ENCODE peak calls at places on chromosomes 11 and 22, in eight cellular contexts. One of them, this sample, is unnamed.

GRCh38 chr11:124934862-124935547 is 842 bp downstream of the HEPACAM start:
- DNase-seq in MCF 10A: peak
- DNase-seq in AG10803: peak
- DNase-seq in GM06990: no peak
- DNase-seq in esophagus squamous epithelium: no peak
- DNase-seq in H9: no peak
- DNase-seq in BE2C: no peak
- DNase-seq in fibroblast of lung: peak
- DNase-seq in this sample: no peak

GRCh38 chr11:124150684-124151083 is 32.5 kb upstream of the OR10D3 start:
- DNase-seq in MCF 10A: no peak
- DNase-seq in AG10803: no peak
- DNase-seq in GM06990: no peak
- DNase-seq in esophagus squamous epithelium: no peak
- DNase-seq in H9: no peak
- DNase-seq in BE2C: no peak
- DNase-seq in fibroblast of lung: no peak
- DNase-seq in this sample: no peak

GRCh38 chr22:25054943-25055511 is 102.5 kb downstream of the KIAA1671 start:
- DNase-seq in MCF 10A: no peak
- DNase-seq in AG10803: no peak
- DNase-seq in GM06990: no peak
- DNase-seq in esophagus squamous epithelium: no peak
- DNase-seq in H9: no peak
- DNase-seq in BE2C: no peak
- DNase-seq in fibroblast of lung: no peak
- DNase-seq in this sample: no peak

GRCh38 chr11:56700242-56700918 is 1.5 kb downstream of the OR9G1 start:
- DNase-seq in MCF 10A: peak
- DNase-seq in AG10803: no peak
- DNase-seq in GM06990: no peak
- DNase-seq in esophagus squamous epithelium: no peak
- DNase-seq in H9: no peak
- DNase-seq in BE2C: no peak
- DNase-seq in fibroblast of lung: no peak
- DNase-seq in this sample: no peak

GRCh38 chr11:77071671-77072605 is 5.2 kb downstream of the CAPN5 start:
- DNase-seq in MCF 10A: no peak
- DNase-seq in AG10803: peak
- DNase-seq in GM06990: no peak
- DNase-seq in esophagus squamous epithelium: no peak
- DNase-seq in H9: peak
- DNase-seq in BE2C: no peak
- DNase-seq in fibroblast of lung: peak
- DNase-seq in this sample: peak

GRCh38 chr11:35066783-35067476 is 72.0 kb upstream of the CD44 start:
- DNase-seq in MCF 10A: no peak
- DNase-seq in AG10803: no peak
- DNase-seq in GM06990: peak
- DNase-seq in esophagus squamous epithelium: no peak
- DNase-seq in H9: no peak
- DNase-seq in BE2C: no peak
- DNase-seq in fibroblast of lung: no peak
- DNase-seq in this sample: no peak

GRCh38 chr11:108891909-108892511 is 227.1 kb downstream of the DDX10 start:
- DNase-seq in MCF 10A: no peak
- DNase-seq in AG10803: no peak
- DNase-seq in GM06990: no peak
- DNase-seq in esophagus squamous epithelium: no peak
- DNase-seq in H9: no peak
- DNase-seq in BE2C: no peak
- DNase-seq in fibroblast of lung: no peak
- DNase-seq in this sample: no peak

GRCh38 chr22:32444068-32444467 is 20.2 kb downstream of the BPIFC start:
- DNase-seq in MCF 10A: peak
- DNase-seq in AG10803: no peak
- DNase-seq in GM06990: no peak
- DNase-seq in esophagus squamous epithelium: no peak
- DNase-seq in H9: peak
- DNase-seq in BE2C: peak
- DNase-seq in fibroblast of lung: no peak
- DNase-seq in this sample: no peak

GRCh38 chr11:12377824-12378593 is 638 bp downstream of the PARVA start:
- DNase-seq in MCF 10A: peak
- DNase-seq in AG10803: peak
- DNase-seq in GM06990: no peak
- DNase-seq in esophagus squamous epithelium: no peak
- DNase-seq in H9: peak
- DNase-seq in BE2C: peak
- DNase-seq in fibroblast of lung: peak
- DNase-seq in this sample: peak

GRCh38 chr11:106012744-106013143 is 9.3 kb downstream of the MSANTD4 start:
- DNase-seq in MCF 10A: peak
- DNase-seq in AG10803: peak
- DNase-seq in GM06990: no peak
- DNase-seq in esophagus squamous epithelium: no peak
- DNase-seq in H9: no peak
- DNase-seq in BE2C: peak
- DNase-seq in fibroblast of lung: peak
- DNase-seq in this sample: no peak

GRCh38 chr11:20373568-20374209 is 10.2 kb downstream of the HTATIP2 start:
- DNase-seq in MCF 10A: no peak
- DNase-seq in AG10803: no peak
- DNase-seq in GM06990: no peak
- DNase-seq in esophagus squamous epithelium: no peak
- DNase-seq in H9: no peak
- DNase-seq in BE2C: no peak
- DNase-seq in fibroblast of lung: no peak
- DNase-seq in this sample: no peak

GRCh38 chr22:23789638-23790037 is 2.9 kb downstream of the SMARCB1 start:
- DNase-seq in MCF 10A: no peak
- DNase-seq in AG10803: no peak
- DNase-seq in GM06990: no peak
- DNase-seq in esophagus squamous epithelium: no peak
- DNase-seq in H9: no peak
- DNase-seq in BE2C: peak
- DNase-seq in fibroblast of lung: no peak
- DNase-seq in this sample: no peak

GRCh38 chr11:102199673-102200072 is 89.4 kb downstream of the YAP1 start:
- DNase-seq in MCF 10A: no peak
- DNase-seq in AG10803: no peak
- DNase-seq in GM06990: no peak
- DNase-seq in esophagus squamous epithelium: no peak
- DNase-seq in H9: no peak
- DNase-seq in BE2C: no peak
- DNase-seq in fibroblast of lung: no peak
- DNase-seq in this sample: no peak

GRCh38 chr22:27686534-27686933 is 115.0 kb downstream of the MN1 start:
- DNase-seq in MCF 10A: peak
- DNase-seq in AG10803: peak
- DNase-seq in GM06990: no peak
- DNase-seq in esophagus squamous epithelium: no peak
- DNase-seq in H9: no peak
- DNase-seq in BE2C: peak
- DNase-seq in fibroblast of lung: peak
- DNase-seq in this sample: no peak

GRCh38 chr11:103433380-103433779 is 324.2 kb downstream of the DYNC2H1 start:
- DNase-seq in MCF 10A: peak
- DNase-seq in AG10803: peak
- DNase-seq in GM06990: no peak
- DNase-seq in esophagus squamous epithelium: no peak
- DNase-seq in H9: no peak
- DNase-seq in BE2C: no peak
- DNase-seq in fibroblast of lung: peak
- DNase-seq in this sample: no peak

GRCh38 chr11:117550466-117550865 is 222.8 kb downstream of the CEP164 start:
- DNase-seq in MCF 10A: no peak
- DNase-seq in AG10803: no peak
- DNase-seq in GM06990: no peak
- DNase-seq in esophagus squamous epithelium: no peak
- DNase-seq in H9: no peak
- DNase-seq in BE2C: no peak
- DNase-seq in fibroblast of lung: no peak
- DNase-seq in this sample: no peak

GRCh38 chr11:62435741-62436485 is 17.1 kb downstream of the SCGB1A1 start:
- DNase-seq in MCF 10A: no peak
- DNase-seq in AG10803: no peak
- DNase-seq in GM06990: no peak
- DNase-seq in esophagus squamous epithelium: no peak
- DNase-seq in H9: no peak
- DNase-seq in BE2C: no peak
- DNase-seq in fibroblast of lung: no peak
- DNase-seq in this sample: no peak

GRCh38 chr11:131943296-131943695 is 572.9 kb downstream of the NTM start:
- DNase-seq in MCF 10A: no peak
- DNase-seq in AG10803: no peak
- DNase-seq in GM06990: no peak
- DNase-seq in esophagus squamous epithelium: no peak
- DNase-seq in H9: no peak
- DNase-seq in BE2C: no peak
- DNase-seq in fibroblast of lung: no peak
- DNase-seq in this sample: no peak

GRCh38 chr11:104163100-104164027 is 583 bp downstream of the PDGFD start:
- DNase-seq in MCF 10A: peak
- DNase-seq in AG10803: peak
- DNase-seq in GM06990: no peak
- DNase-seq in esophagus squamous epithelium: no peak
- DNase-seq in H9: peak
- DNase-seq in BE2C: no peak
- DNase-seq in fibroblast of lung: peak
- DNase-seq in this sample: no peak

GRCh38 chr11:27898166-27898565 is 197.9 kb upstream of the BDNF start:
- DNase-seq in MCF 10A: no peak
- DNase-seq in AG10803: no peak
- DNase-seq in GM06990: no peak
- DNase-seq in esophagus squamous epithelium: no peak
- DNase-seq in H9: no peak
- DNase-seq in BE2C: no peak
- DNase-seq in fibroblast of lung: no peak
- DNase-seq in this sample: no peak
- TF ChIP-seq CTCF in MCF 10A: no peak
- TF ChIP-seq CTCF in AG10803: no peak
- TF ChIP-seq CTCF in GM06990: no peak
- TF ChIP-seq CTCF in esophagus squamous epithelium: no peak
- TF ChIP-seq CTCF in H9: no peak
- TF ChIP-seq CTCF in BE2C: no peak
- TF ChIP-seq CTCF in fibroblast of lung: no peak
- TF ChIP-seq CTCF in this sample: no peak

GRCh38 chr11:93359396-93359795 is 28.9 kb downstream of the DEUP1 start:
- DNase-seq in MCF 10A: no peak
- DNase-seq in AG10803: no peak
- DNase-seq in GM06990: no peak
- DNase-seq in esophagus squamous epithelium: no peak
- DNase-seq in H9: no peak
- DNase-seq in BE2C: no peak
- DNase-seq in fibroblast of lung: no peak
- DNase-seq in this sample: no peak

GRCh38 chr11:93361435-93361834 is 30.9 kb downstream of the DEUP1 start:
- DNase-seq in MCF 10A: no peak
- DNase-seq in AG10803: no peak
- DNase-seq in GM06990: no peak
- DNase-seq in esophagus squamous epithelium: no peak
- DNase-seq in H9: no peak
- DNase-seq in BE2C: no peak
- DNase-seq in fibroblast of lung: no peak
- DNase-seq in this sample: no peak
- TF ChIP-seq CTCF in MCF 10A: no peak
- TF ChIP-seq CTCF in AG10803: no peak
- TF ChIP-seq CTCF in GM06990: no peak
- TF ChIP-seq CTCF in esophagus squamous epithelium: no peak
- TF ChIP-seq CTCF in H9: peak
- TF ChIP-seq CTCF in BE2C: no peak
- TF ChIP-seq CTCF in fibroblast of lung: no peak
- TF ChIP-seq CTCF in this sample: peak

GRCh38 chr11:66719111-66719872 is 9.7 kb downstream of the SPTBN2 start:
- DNase-seq in MCF 10A: no peak
- DNase-seq in AG10803: no peak
- DNase-seq in GM06990: no peak
- DNase-seq in esophagus squamous epithelium: no peak
- DNase-seq in H9: no peak
- DNase-seq in BE2C: no peak
- DNase-seq in fibroblast of lung: no peak
- DNase-seq in this sample: no peak

GRCh38 chr11:66720899-66721470 is 8.0 kb downstream of the SPTBN2 start:
- DNase-seq in MCF 10A: no peak
- DNase-seq in AG10803: no peak
- DNase-seq in GM06990: no peak
- DNase-seq in esophagus squamous epithelium: no peak
- DNase-seq in H9: no peak
- DNase-seq in BE2C: no peak
- DNase-seq in fibroblast of lung: no peak
- DNase-seq in this sample: no peak

GRCh38 chr11:66720223-66720898 is 8.7 kb downstream of the SPTBN2 start:
- DNase-seq in MCF 10A: peak
- DNase-seq in AG10803: peak
- DNase-seq in GM06990: no peak
- DNase-seq in esophagus squamous epithelium: no peak
- DNase-seq in H9: peak
- DNase-seq in BE2C: peak
- DNase-seq in fibroblast of lung: peak
- DNase-seq in this sample: peak

GRCh38 chr11:66717925-66718319 is 11.1 kb downstream of the SPTBN2 start:
- DNase-seq in MCF 10A: no peak
- DNase-seq in AG10803: no peak
- DNase-seq in GM06990: no peak
- DNase-seq in esophagus squamous epithelium: no peak
- DNase-seq in H9: no peak
- DNase-seq in BE2C: no peak
- DNase-seq in fibroblast of lung: no peak
- DNase-seq in this sample: no peak

GRCh38 chr11:66718320-66718971 is 10.6 kb downstream of the SPTBN2 start:
- DNase-seq in MCF 10A: no peak
- DNase-seq in AG10803: no peak
- DNase-seq in GM06990: no peak
- DNase-seq in esophagus squamous epithelium: no peak
- DNase-seq in H9: peak
- DNase-seq in BE2C: no peak
- DNase-seq in fibroblast of lung: no peak
- DNase-seq in this sample: no peak
- TF ChIP-seq CTCF in MCF 10A: no peak
- TF ChIP-seq CTCF in AG10803: no peak
- TF ChIP-seq CTCF in GM06990: no peak
- TF ChIP-seq CTCF in esophagus squamous epithelium: peak
- TF ChIP-seq CTCF in H9: no peak
- TF ChIP-seq CTCF in BE2C: no peak
- TF ChIP-seq CTCF in fibroblast of lung: no peak
- TF ChIP-seq CTCF in this sample: peak

DNA sequence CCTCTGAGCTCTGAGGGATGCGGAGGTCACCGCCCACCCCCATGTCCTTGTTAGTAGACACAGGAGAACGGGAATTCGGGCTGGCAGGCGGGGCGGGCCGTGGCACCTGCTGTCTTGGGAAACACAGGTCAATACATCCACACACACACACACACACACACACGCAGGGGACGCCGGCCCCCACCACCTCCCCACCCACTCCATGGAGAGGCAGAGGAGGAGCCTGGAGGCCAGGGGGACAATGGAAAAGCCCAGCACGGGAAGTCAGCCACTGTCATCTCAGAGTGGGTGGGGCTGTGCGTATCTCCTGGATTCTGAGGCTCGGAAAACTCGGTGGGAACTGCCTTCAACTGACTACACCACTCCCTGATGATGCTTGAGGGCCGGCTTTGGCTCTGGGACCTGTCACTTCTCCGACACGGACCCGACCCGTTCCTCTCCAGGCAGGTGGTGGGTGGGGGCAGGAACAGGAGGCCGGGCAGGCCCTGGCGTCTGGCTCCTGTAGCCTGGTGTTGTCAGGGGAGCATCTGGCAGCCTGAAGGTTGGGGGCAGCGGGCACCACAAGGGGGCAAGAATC is 18.5 kb upstream of the TMEM184B start:
- DNase-seq in MCF 10A: no peak
- DNase-seq in AG10803: no peak
- DNase-seq in GM06990: no peak
- DNase-seq in esophagus squamous epithelium: no peak
- DNase-seq in H9: no peak
- DNase-seq in BE2C: peak
- DNase-seq in fibroblast of lung: no peak
- DNase-seq in this sample: no peak
- TF ChIP-seq CTCF in MCF 10A: no peak
- TF ChIP-seq CTCF in AG10803: no peak
- TF ChIP-seq CTCF in GM06990: no peak
- TF ChIP-seq CTCF in esophagus squamous epithelium: no peak
- TF ChIP-seq CTCF in H9: peak
- TF ChIP-seq CTCF in BE2C: peak
- TF ChIP-seq CTCF in fibroblast of lung: no peak
- TF ChIP-seq CTCF in this sample: no peak